ENCODE peak calls at places on chromosomes 4 and X, in five cellular contexts. F is HepG2, S is upper lobe of left lung, V is GM12878, O is K562. I is an unnamed sample.
A peak's percentile ranks its signal among the peaks of the same experiment; 100 is the strongest.

GRCh38 chr4:181528570-181529184 is 714.5 kb upstream of the TENM3 start:
- ATAC-seq in O (peak; percentile 75), V (peak; percentile 86), F (peak; percentile 97), S (peak; percentile 81), I (no peak)

GRCh38 chrX:1425381-1425780 is 27.3 kb downstream of the ASMTL start:
- ATAC-seq in F (no peak), S (no peak), V (no peak), O (no peak), I (no peak)

GRCh38 chrX:105117621-105118020 is 102.9 kb downstream of the TEX13A start:
- ATAC-seq in O (no peak), F (no peak), S (no peak), V (no peak), I (no peak)

GRCh38 chr4:152945639-152946038 is 9.5 kb downstream of the FHDC1 start:
- ATAC-seq in F (no peak), S (no peak), O (no peak), V (peak; percentile 89), I (no peak)

GRCh38 chrX:153966283-153966688 is 5.3 kb downstream of the HCFC1 start:
- ATAC-seq in O (no peak), S (no peak), V (no peak), F (no peak), I (peak; percentile 2)

GRCh38 chr4:40916218-40916555 is 166.4 kb downstream of the NSUN7 start:
- ATAC-seq in O (no peak), F (no peak), S (no peak), V (no peak), I (peak; percentile 14)

GRCh38 chr4:1777822-1778641 is 15.1 kb upstream of the FGFR3 start:
- ATAC-seq in V (peak; percentile 10), S (peak; percentile 7), F (peak; percentile 39), O (peak; percentile 88), I (no peak)

GRCh38 chr4:48141048-48141447 is 7.0 kb upstream of the TXK start:
- ATAC-seq in V (peak; percentile 75), F (peak; percentile 60), S (no peak), O (peak; percentile 91), I (no peak)

GRCh38 chr4:148514581-148514980 is 72.4 kb upstream of the NR3C2 start:
- ATAC-seq in O (no peak), F (no peak), V (no peak), S (no peak), I (no peak)

GRCh38 chr4:38669233-38669632 is 5.2 kb downstream of the KLF3 start:
- ATAC-seq in O (peak; percentile 6), F (no peak), V (no peak), S (no peak), I (no peak)

GRCh38 chrX:116240446-116240845 is 69.9 kb downstream of the AGTR2 start:
- ATAC-seq in S (peak; percentile 71), F (no peak), V (no peak), O (no peak), I (no peak)

GRCh38 chr4:128527356-128527755 is 239.7 kb upstream of the PGRMC2 start:
- ATAC-seq in S (no peak), V (no peak), O (no peak), F (no peak), I (no peak)

GRCh38 chr4:128528177-128528576 is 240.6 kb upstream of the PGRMC2 start:
- ATAC-seq in S (no peak), O (no peak), V (no peak), F (no peak), I (no peak)

GRCh38 chr4:128525387-128525786 is 237.8 kb upstream of the PGRMC2 start:
- ATAC-seq in S (no peak), V (peak; percentile 58), O (peak; percentile 25), F (no peak), I (no peak)

GRCh38 chr4:128525939-128526630 is 238.5 kb upstream of the PGRMC2 start:
- ATAC-seq in V (no peak), O (no peak), F (no peak), S (no peak), I (no peak)

GRCh38 chr4:128528793-128529553 is 241.4 kb upstream of the PGRMC2 start:
- ATAC-seq in S (peak; percentile 90), V (no peak), F (peak; percentile 46), O (no peak), I (peak; percentile 98)
- TF ChIP-seq EP300 in S (no peak), V (no peak), F (no peak), O (no peak), I (no peak)

GRCh38 chrX:15495801-15496200 is 2.7 kb upstream of the PIR start:
- ATAC-seq in F (no peak), V (no peak), O (no peak), S (no peak), I (no peak)

GRCh38 chrX:15496809-15497208 is 3.7 kb upstream of the PIR start:
- ATAC-seq in O (no peak), V (no peak), F (no peak), S (no peak), I (no peak)

GRCh38 chrX:15498741-15499140 is 1.9 kb upstream of the BMX start:
- ATAC-seq in O (no peak), F (no peak), V (no peak), S (no peak), I (no peak)

GRCh38 chrX:15497865-15498264 is 2.7 kb upstream of the BMX start:
- ATAC-seq in S (peak; percentile 19), O (peak; percentile 74), F (peak; percentile 31), V (peak; percentile 70), I (no peak)

GRCh38 chrX:15493118-15494082 is at the start of gene PIR:
- ATAC-seq in O (peak; percentile 99), S (peak; percentile 97), F (peak; percentile 99), V (peak; percentile 97), I (peak; percentile 99)
- TF ChIP-seq POLR2A in O (peak; percentile 64), S (no peak), F (peak; percentile 51), V (peak; percentile 68), I (no peak)

DNA sequence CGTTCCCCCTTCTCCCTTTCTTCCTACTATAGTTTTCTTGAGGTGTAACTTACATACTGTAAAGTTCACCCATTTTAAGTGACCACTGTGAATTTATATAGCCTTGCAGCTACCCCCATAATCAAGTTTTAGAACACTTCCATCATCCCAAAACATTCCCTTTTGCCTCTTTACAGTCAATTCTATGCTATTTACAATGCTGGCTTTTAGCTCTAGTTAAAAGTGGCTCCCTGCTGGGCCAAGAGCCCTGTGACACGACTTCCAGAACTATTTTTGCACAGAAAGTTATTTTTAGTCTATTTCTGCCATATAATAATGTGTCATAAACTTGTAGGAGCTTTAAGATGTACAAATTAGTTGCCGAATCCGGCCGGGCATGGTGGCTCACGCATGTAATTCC is 26.9 kb downstream of the MAP7D2 start:
- ATAC-seq in S (no peak), V (no peak), O (no peak), F (no peak), I (no peak)
- TF ChIP-seq POLR2AphosphoS5 in S (no peak), V (no peak), O (no peak), F (no peak), I (no peak)

GRCh38 chr4:139984459-139984858 is 169.5 kb downstream of the MAML3 start:
- ATAC-seq in V (no peak), S (no peak), O (no peak), F (no peak), I (no peak)

GRCh38 chr4:139986108-139986507 is 167.9 kb downstream of the MAML3 start:
- ATAC-seq in F (no peak), O (no peak), S (no peak), V (no peak), I (no peak)

GRCh38 chr4:139988863-139989765 is 164.9 kb downstream of the MAML3 start:
- ATAC-seq in S (peak; percentile 65), O (no peak), F (peak; percentile 44), V (no peak), I (peak; percentile 91)

DNA sequence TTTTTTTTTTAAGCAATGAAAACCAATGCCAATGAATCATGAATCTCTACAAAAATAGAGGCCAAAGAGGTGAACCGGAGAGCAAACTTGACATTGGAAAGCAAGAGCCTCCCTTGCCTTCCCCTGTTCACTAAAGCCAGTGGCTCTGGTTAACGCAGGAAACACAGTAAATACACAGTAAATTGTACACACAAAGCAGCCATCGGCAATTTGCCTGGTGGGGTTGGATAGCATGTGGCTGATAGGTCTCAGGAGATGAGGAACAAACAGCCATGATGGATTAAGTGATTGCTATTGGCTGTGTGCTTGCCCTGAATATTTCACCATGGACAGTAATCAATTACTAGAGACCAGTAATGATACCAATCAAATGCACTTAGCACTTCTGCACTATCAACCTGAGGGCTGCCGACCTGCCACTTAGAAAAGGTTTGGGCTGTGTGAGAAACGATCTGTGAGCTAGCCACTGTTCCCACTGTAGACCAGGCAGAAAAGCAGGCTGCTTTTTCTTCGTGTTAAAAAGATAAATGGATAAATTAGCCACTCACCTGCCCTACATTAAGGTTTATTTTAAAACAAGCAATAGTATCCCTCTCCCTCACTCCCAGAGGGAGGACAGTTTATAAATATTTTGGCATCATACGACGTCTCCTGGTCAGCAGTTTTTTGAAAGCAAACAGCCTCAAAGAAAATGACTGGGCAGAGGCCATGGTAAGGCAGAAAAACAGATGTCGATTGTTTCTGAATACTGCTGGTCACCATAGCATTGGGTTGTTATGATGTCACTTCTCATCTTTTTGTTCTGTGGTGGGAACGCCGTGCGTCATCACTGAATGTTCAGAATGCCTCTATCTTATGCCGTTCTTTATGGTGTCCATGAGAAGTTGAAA is 167.1 kb downstream of the MAML3 start:
- ATAC-seq in S (no peak), O (no peak), F (no peak), V (no peak), I (peak; percentile 62)
- TF ChIP-seq EP300 in S (no peak), O (no peak), F (no peak), V (no peak), I (no peak)

DNA sequence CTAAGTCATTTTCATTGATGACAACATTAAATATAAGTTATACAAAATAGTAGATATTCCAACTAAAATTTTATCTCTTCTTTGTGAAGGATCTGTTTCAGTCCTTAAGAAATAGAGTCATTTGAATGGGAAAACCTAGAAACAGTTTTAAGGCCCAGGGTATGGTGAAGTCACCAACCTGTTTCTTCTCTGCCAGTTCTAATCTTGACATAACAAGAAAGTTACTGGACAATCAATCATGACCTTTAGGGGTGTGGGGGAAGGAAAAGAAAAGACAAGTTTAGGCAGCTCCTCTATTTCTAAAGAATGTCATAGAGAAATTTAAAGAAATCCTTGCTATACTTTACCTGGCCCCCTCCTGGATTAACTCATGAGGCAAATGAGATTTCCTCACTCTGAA is 426.0 kb downstream of the RPA4 start:
- ATAC-seq in O (peak; percentile 61), S (no peak), V (no peak), F (no peak), I (no peak)
- TF ChIP-seq POLR2A in O (no peak), S (no peak), V (no peak), F (no peak), I (no peak)

DNA sequence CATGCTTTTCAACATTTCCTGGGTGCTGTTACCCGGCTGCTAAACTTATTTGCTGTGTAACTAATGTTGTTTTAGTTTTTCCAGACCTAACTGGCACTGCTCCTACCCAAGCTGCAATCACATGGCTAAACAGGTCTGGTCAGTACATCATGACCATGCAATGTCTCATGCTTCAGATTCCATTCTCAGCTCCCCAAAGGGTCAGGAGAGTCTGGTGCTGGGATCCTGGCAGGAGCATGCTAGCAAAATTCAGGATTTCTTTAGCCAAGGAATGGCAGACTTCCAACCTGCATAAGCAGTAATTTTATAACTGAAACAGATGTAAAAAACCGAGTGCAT is 12.6 kb upstream of the CENPU start:
- ATAC-seq in V (no peak), F (peak; percentile 23), O (peak; percentile 7), S (peak; percentile 91), I (peak; percentile 95)
- TF ChIP-seq POLR2AphosphoS5 in V (no peak), F (no peak), O (no peak), S (no peak), I (peak; percentile 76)

GRCh38 chrX:37943554-37943953 is 62.8 kb upstream of the SYTL5 start:
- ATAC-seq in O (no peak), S (no peak), F (no peak), V (no peak), I (no peak)

GRCh38 chrX:37942170-37942569 is 64.2 kb upstream of the SYTL5 start:
- ATAC-seq in V (no peak), S (no peak), F (no peak), O (no peak), I (no peak)
- TF ChIP-seq EP300 in V (no peak), S (no peak), F (no peak), O (no peak), I (no peak)